ENCODE peak calls at places on chromosome 5, in six cellular contexts. O, W, Y, P, Z and J are unnamed samples. For H3K4me1, the result is how much of the 10 kb centered on the place peaks cover.

GRCh38 chr5:60649288-60649917 is 50.6 kb downstream of the DEPDC1B start:
- DNase-seq in O (peak), Z (no peak), Y (peak), W (no peak), P (no peak), J (no peak)

GRCh38 chr5:129271309-129271708 is 176.8 kb downstream of the ISOC1 start:
- DNase-seq in W (no peak), Z (no peak), O (peak), P (no peak), Y (peak), J (no peak)

GRCh38 chr5:20145240-20145639 is 157.2 kb upstream of the CDH18 start:
- DNase-seq in Z (no peak), W (no peak), Y (no peak), O (no peak), P (no peak), J (no peak)

GRCh38 chr5:174306345-174307030 is 261.0 kb downstream of the NSG2 start:
- DNase-seq in Y (no peak), P (no peak), W (no peak), Z (no peak), O (no peak), J (no peak)

GRCh38 chr5:150624334-150625163 is 15.9 kb upstream of the SYNPO start:
- DNase-seq in Z (peak), P (peak), Y (no peak), O (peak), W (peak), J (peak)

GRCh38 chr5:98402130-98402529 is 371.3 kb upstream of the RGMB start:
- DNase-seq in W (no peak), O (no peak), Y (no peak), P (no peak), Z (no peak), J (no peak)

GRCh38 chr5:154274828-154275185 is 84.3 kb downstream of the GALNT10 start:
- DNase-seq in Z (no peak), W (no peak), Y (no peak), O (no peak), P (no peak), J (no peak)

GRCh38 chr5:173488144-173488543 is 128.3 kb downstream of the BOD1 start:
- DNase-seq in Z (no peak), O (no peak), W (no peak), Y (no peak), P (no peak), J (no peak)

GRCh38 chr5:5533927-5534326 is 111.5 kb downstream of the ICE1 start:
- DNase-seq in Y (no peak), P (no peak), W (no peak), Z (no peak), O (no peak), J (no peak)

GRCh38 chr5:59722875-59723274 is 170.7 kb downstream of the PDE4D start:
- DNase-seq in O (no peak), Z (no peak), Y (no peak), W (no peak), P (no peak), J (no peak)

GRCh38 chr5:79562351-79563246 is 48.7 kb upstream of the HOMER1 start:
- DNase-seq in W (no peak), O (peak), P (no peak), Z (no peak), Y (no peak), J (no peak)

GRCh38 chr5:154384480-154385235 is 61.1 kb upstream of the SAP30L start:
- DNase-seq in O (no peak), Z (no peak), W (no peak), P (no peak), Y (no peak), J (no peak)

GRCh38 chr5:143064207-143064606 is 294.0 kb downstream of the ARHGAP26 start:
- DNase-seq in P (no peak), O (peak), W (no peak), Y (no peak), Z (no peak), J (no peak)

GRCh38 chr5:174491761-174492350 is 232.5 kb upstream of the MSX2 start:
- DNase-seq in O (no peak), Y (no peak), W (no peak), Z (no peak), P (no peak), J (no peak)

GRCh38 chr5:178114325-178115135 is 1.2 kb downstream of the N4BP3 start:
- DNase-seq in O (no peak), Z (no peak), W (no peak), P (no peak), Y (peak), J (peak)

GRCh38 chr5:51378415-51378777 is 4.9 kb upstream of the ISL1 start:
- DNase-seq in Y (no peak), O (no peak), W (no peak), Z (no peak), P (no peak), J (no peak)

GRCh38 chr5:159174511-159175168 is 34.7 kb downstream of the RNF145 start:
- DNase-seq in O (no peak), P (no peak), Z (no peak), W (no peak), Y (no peak), J (no peak)

GRCh38 chr5:153122416-153122815 is 368.1 kb upstream of the GRIA1 start:
- DNase-seq in O (no peak), Z (no peak), W (no peak), Y (no peak), P (no peak), J (no peak)

GRCh38 chr5:171681667-171682066 is 104.0 kb upstream of the SMIM23 start:
- DNase-seq in O (peak), Z (no peak), Y (no peak), W (no peak), P (no peak), J (no peak)

GRCh38 chr5:36606437-36607113 is at the start of gene SLC1A3:
- DNase-seq in O (peak), Y (peak), W (peak), Z (peak), P (peak), J (no peak)

GRCh38 chr5:89255845-89256463 is 373.0 kb upstream of the MEF2C start:
- DNase-seq in Z (no peak), P (no peak), Y (peak), W (no peak), O (peak), J (no peak)

GRCh38 chr5:102223542-102224444 is 72.3 kb downstream of the SLCO4C1 start:
- DNase-seq in P (no peak), Z (no peak), Y (peak), O (peak), W (no peak), J (no peak)

GRCh38 chr5:151703227-151703626 is 16.5 kb upstream of the SPARC start:
- DNase-seq in Y (no peak), W (no peak), O (no peak), Z (no peak), P (no peak), J (no peak)

GRCh38 chr5:151696470-151697061 is 9.9 kb upstream of the SPARC start:
- DNase-seq in O (peak), Y (no peak), W (peak), P (peak), Z (peak), J (no peak)

GRCh38 chr5:81579525-81579924 is 171.4 kb downstream of the SSBP2 start:
- DNase-seq in W (no peak), O (peak), Y (no peak), Z (no peak), P (no peak), J (no peak)

GRCh38 chr5:173869316-173869715 is 18.8 kb upstream of the CPEB4 start:
- DNase-seq in Z (no peak), O (no peak), W (no peak), P (no peak), Y (no peak), J (no peak)

GRCh38 chr5:95533761-95534160 is 21.0 kb downstream of the SKIC3 start:
- DNase-seq in W (no peak), Y (no peak), O (no peak), Z (no peak), P (no peak), J (no peak)

GRCh38 chr5:7878381-7878873 is 9.5 kb downstream of the MTRR start:
- DNase-seq in Y (no peak), P (no peak), Z (no peak), W (no peak), O (peak), J (no peak)

GRCh38 chr5:178786424-178786823 is 56.0 kb upstream of the ZNF354A start:
- DNase-seq in Z (no peak), P (no peak), O (no peak), W (no peak), Y (no peak), J (no peak)

GRCh38 chr5:5270958-5271605 is 131.0 kb downstream of the ADAMTS16 start:
- DNase-seq in O (peak), P (peak), W (peak), Y (peak), Z (peak), J (no peak)

GRCh38 chr5:7629559-7629958 is 221.4 kb downstream of the CFAP90 start:
- DNase-seq in W (no peak), O (no peak), Y (no peak), P (no peak), Z (no peak), J (no peak)

GRCh38 chr5:116516021-116516420 is 58.6 kb downstream of the SEMA6A start:
- DNase-seq in W (no peak), O (no peak), Z (no peak), Y (no peak), P (no peak), J (no peak)

GRCh38 chr5:54874337-54875021 is 110.9 kb downstream of the ESM1 start:
- DNase-seq in O (peak), P (no peak), Y (no peak), Z (no peak), W (no peak), J (no peak)

GRCh38 chr5:16617272-16617973 is 626 bp upstream of the RETREG1 start:
- DNase-seq in Y (peak), O (no peak), Z (no peak), W (peak), P (no peak), J (peak)

GRCh38 chr5:1011226-1011631 is 2.6 kb downstream of the NKD2 start:
- DNase-seq in W (peak), Z (peak), P (peak), Y (no peak), O (peak), J (no peak)

GRCh38 chr5:94702729-94703128 is 84.3 kb downstream of the SLF1 start:
- DNase-seq in Y (no peak), O (no peak), Z (no peak), P (no peak), W (no peak), J (peak)

GRCh38 chr5:136590581-136590980 is 225.2 kb upstream of the TRPC7 start:
- DNase-seq in Y (no peak), W (no peak), Z (no peak), O (no peak), P (no peak), J (no peak)

DNA sequence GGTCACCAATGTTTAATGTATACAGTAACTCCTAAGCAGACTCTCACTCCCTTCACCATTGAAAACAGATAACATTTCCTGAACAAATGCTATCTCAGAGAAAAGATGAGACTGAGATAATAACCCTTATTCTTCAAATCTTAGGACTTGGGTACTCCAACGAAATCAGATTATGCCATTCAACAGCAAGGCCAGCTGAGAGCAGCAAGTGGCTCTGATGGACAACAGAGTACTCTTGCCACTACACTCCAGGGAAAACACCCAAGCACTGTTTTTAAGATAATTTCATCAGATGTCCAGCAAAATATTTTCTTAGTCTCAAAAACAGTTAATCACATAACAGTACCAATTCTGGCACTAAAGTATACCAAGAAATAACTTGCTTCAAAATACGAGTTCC is 10.1 kb downstream of the PPP2CA start:
- DNase-seq in W (no peak), P (no peak), Z (no peak), O (no peak), Y (no peak), J (no peak)
- H3K4me1 ChIP-seq in W (half or more), P (half or more), Z (under half), O (under half), Y (under half), J (half or more)

GRCh38 chr5:43303242-43303641 is 10.0 kb downstream of the HMGCS1 start:
- DNase-seq in Y (no peak), P (no peak), W (no peak), Z (no peak), O (no peak), J (no peak)

GRCh38 chr5:43305948-43306563 is 7.2 kb downstream of the HMGCS1 start:
- DNase-seq in P (no peak), Z (no peak), O (peak), Y (peak), W (no peak), J (peak)

GRCh38 chr5:43301653-43302091 is 11.5 kb downstream of the HMGCS1 start:
- DNase-seq in O (no peak), Z (no peak), W (no peak), P (no peak), Y (no peak), J (no peak)

GRCh38 chr5:43300112-43300511 is 13.1 kb downstream of the HMGCS1 start:
- DNase-seq in Z (no peak), P (no peak), O (no peak), Y (no peak), W (no peak), J (no peak)

DNA sequence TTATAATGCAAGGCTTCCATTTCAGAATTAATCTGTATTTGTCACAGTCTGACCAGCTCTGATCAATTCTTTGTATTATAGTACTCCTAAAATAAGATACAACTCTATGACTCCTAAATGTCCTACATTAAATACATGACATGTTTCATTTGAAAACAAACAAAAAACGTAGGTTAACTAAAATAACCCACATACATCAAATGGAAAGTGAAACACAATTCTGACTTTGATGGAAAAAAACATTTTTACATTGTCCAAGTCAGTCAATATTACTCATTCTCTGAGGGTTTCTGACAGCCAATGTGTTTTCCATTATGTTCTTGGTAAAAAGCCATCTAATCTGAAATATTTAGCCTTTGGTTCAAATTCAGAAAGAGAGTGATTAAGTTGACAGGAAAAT is 8.7 kb downstream of the HMGCS1 start:
- DNase-seq in Z (no peak), W (no peak), P (no peak), Y (no peak), O (no peak), J (peak)
- H3K4me1 ChIP-seq in Z (under half), W (under half), P (under half), Y (under half), O (under half), J (under half)

GRCh38 chr5:40680741-40681350 is 1.1 kb downstream of the PTGER4 start:
- DNase-seq in O (peak), Y (peak), P (peak), Z (peak), W (peak), J (peak)
- H3K4me1 ChIP-seq in O (under half), Y (under half), P (under half), Z (under half), W (under half), J (half or more)

GRCh38 chr5:77957931-77958476 is 181.9 kb upstream of the TBCA start:
- DNase-seq in Y (no peak), W (no peak), Z (no peak), O (peak), P (no peak), J (no peak)

GRCh38 chr5:77955577-77955976 is 179.4 kb upstream of the TBCA start:
- DNase-seq in P (no peak), W (no peak), Z (no peak), Y (peak), O (no peak), J (no peak)

GRCh38 chr5:77957516-77957915 is 181.4 kb upstream of the TBCA start:
- DNase-seq in Z (no peak), Y (no peak), P (no peak), O (no peak), W (no peak), J (no peak)

GRCh38 chr5:77958642-77959315 is 182.6 kb upstream of the TBCA start:
- DNase-seq in Y (no peak), W (no peak), O (no peak), P (no peak), Z (no peak), J (no peak)

DNA sequence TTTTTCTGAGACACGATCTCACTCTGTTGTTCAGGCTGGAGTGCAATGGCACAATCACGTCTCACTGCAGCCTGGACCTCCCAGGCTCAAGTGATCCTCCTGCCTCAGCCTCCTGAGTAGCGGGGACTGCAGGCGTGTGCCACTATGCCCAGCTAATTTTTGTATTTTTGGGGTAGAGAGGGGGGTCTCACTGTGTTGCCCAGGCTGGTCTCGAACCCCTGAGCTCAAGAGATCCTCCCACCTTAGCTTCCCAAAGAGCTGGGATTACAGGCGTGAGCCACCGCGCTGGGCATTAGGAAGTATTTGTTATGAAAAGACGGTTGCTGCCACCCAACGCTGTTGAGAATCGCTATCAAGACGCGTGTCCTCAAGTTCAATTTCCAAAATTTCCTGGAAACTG is 180.9 kb upstream of the TBCA start:
- DNase-seq in W (no peak), P (no peak), O (no peak), Y (no peak), Z (no peak), J (no peak)
- H3K4me1 ChIP-seq in W (under half), P (under half), O (under half), Y (under half), Z (under half), J (under half)

GRCh38 chr5:139459451-139459934 is 3.0 kb downstream of the ECSCR start:
- DNase-seq in Z (no peak), P (no peak), W (peak), O (no peak), Y (no peak), J (peak)

GRCh38 chr5:139457653-139458306 is 4.8 kb downstream of the ECSCR start:
- DNase-seq in Z (no peak), P (no peak), O (no peak), Y (no peak), W (no peak), J (no peak)

GRCh38 chr5:139460457-139460856 is 2.1 kb downstream of the ECSCR start:
- DNase-seq in Z (no peak), O (no peak), W (no peak), P (no peak), Y (no peak), J (no peak)

GRCh38 chr5:139457241-139457640 is 5.3 kb downstream of the ECSCR start:
- DNase-seq in Y (no peak), Z (no peak), W (no peak), O (no peak), P (no peak), J (no peak)

GRCh38 chr5:139458580-139459407 is 3.7 kb downstream of the ECSCR start:
- DNase-seq in W (no peak), Y (peak), Z (no peak), P (no peak), O (no peak), J (peak)
- H3K4me1 ChIP-seq in W (under half), Y (under half), Z (under half), P (under half), O (under half), J (under half)

DNA sequence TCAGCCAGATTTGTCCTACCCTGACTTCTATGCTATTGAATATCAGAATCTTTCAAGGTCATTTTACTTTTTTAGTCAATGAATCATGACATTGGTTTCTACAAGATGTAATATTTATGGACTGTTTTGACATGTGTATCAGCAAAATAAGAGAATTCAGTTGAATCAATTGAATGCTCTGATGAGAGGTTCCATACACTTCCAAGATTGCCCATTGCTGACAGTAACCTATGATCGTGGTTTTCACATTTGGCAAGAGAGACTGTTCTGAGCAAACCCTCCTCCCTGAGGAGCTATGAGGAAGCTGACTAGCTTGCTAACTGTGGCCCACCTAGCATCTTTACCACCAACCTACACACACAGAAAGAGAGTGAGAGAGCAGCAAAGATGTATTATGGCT is 56.7 kb upstream of the FST start:
- DNase-seq in P (no peak), W (no peak), Y (no peak), O (no peak), Z (no peak), J (no peak)
- H3K4me1 ChIP-seq in P (under half), W (under half), Y (under half), O (under half), Z (under half), J (under half)

DNA sequence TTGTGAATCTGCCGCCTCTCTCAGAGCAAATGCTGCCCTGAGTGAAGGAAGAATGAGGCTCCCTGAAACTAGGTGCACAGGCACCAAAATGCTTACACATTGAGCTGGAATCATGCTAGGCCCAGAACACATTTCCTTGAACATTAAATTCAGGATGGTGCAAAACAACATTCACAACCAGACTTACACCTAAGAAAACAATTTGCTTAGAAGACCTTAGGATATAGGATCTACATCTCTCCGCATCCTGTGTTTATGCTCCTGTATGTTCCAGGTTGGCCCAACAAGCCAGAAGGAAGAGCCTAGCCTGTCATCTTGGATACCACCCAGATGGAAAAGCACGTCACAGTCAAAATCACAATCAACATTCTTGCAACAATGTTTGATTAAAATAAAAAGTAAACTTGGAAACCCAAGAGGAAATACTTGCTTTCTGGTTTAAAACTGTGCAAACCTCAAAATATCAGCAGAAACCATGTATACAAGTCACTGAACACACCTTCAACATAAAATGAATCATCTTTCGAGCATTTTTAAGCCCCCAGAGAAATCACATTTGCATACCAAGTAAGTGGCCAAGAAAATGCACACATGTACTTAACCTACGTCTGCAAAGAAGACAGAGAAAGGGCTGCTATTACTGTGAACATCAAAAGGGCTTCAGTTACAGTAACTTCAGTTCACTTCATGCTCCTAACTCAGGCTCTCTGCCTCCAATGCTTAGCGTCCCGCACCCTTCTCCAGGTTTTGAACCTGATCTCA is 1.6 kb downstream of the ENC1 start:
- DNase-seq in Y (peak), W (no peak), P (no peak), Z (no peak), O (peak), J (no peak)
- H3K4me1 ChIP-seq in Y (under half), W (under half), P (under half), Z (under half), O (under half), J (under half)